ENCODE peak calls at places on chromosome 12, in ten cellular contexts. One of them, this sample, is unnamed.

GRCh38 chr12:108597559-108598471 is at the start of gene TMEM119:
- DNase-seq in left ventricle myocardium inferior: peak
- DNase-seq in nephron progenitor cell: peak
- DNase-seq in GM10248: no peak
- DNase-seq in dorsolateral prefrontal cortex: no peak
- DNase-seq in CD8-positive, alpha-beta T cell: no peak
- DNase-seq in endothelial cell: no peak
- DNase-seq in NB4: peak
- DNase-seq in RWPE1: no peak
- DNase-seq in neural crest cell: no peak
- DNase-seq in this sample: no peak

GRCh38 chr12:132429932-132430643 is 59.9 kb upstream of the FBRSL1 start:
- DNase-seq in left ventricle myocardium inferior: no peak
- DNase-seq in nephron progenitor cell: peak
- DNase-seq in GM10248: peak
- DNase-seq in dorsolateral prefrontal cortex: no peak
- DNase-seq in CD8-positive, alpha-beta T cell: peak
- DNase-seq in endothelial cell: no peak
- DNase-seq in NB4: peak
- DNase-seq in RWPE1: peak
- DNase-seq in neural crest cell: no peak
- DNase-seq in this sample: no peak

GRCh38 chr12:12883369-12884001 is 7.9 kb upstream of the GPRC5A start:
- DNase-seq in left ventricle myocardium inferior: no peak
- DNase-seq in nephron progenitor cell: no peak
- DNase-seq in GM10248: no peak
- DNase-seq in dorsolateral prefrontal cortex: no peak
- DNase-seq in CD8-positive, alpha-beta T cell: no peak
- DNase-seq in endothelial cell: no peak
- DNase-seq in NB4: no peak
- DNase-seq in RWPE1: peak
- DNase-seq in neural crest cell: no peak
- DNase-seq in this sample: no peak

GRCh38 chr12:57868211-57868610 is 21.7 kb upstream of the CTDSP2 start:
- DNase-seq in left ventricle myocardium inferior: no peak
- DNase-seq in nephron progenitor cell: no peak
- DNase-seq in GM10248: no peak
- DNase-seq in dorsolateral prefrontal cortex: no peak
- DNase-seq in CD8-positive, alpha-beta T cell: no peak
- DNase-seq in endothelial cell: no peak
- DNase-seq in NB4: no peak
- DNase-seq in RWPE1: no peak
- DNase-seq in neural crest cell: no peak
- DNase-seq in this sample: no peak

GRCh38 chr12:130073721-130074120 is 88.5 kb upstream of the FZD10 start:
- DNase-seq in left ventricle myocardium inferior: no peak
- DNase-seq in nephron progenitor cell: no peak
- DNase-seq in GM10248: no peak
- DNase-seq in dorsolateral prefrontal cortex: no peak
- DNase-seq in CD8-positive, alpha-beta T cell: no peak
- DNase-seq in endothelial cell: no peak
- DNase-seq in NB4: no peak
- DNase-seq in RWPE1: no peak
- DNase-seq in neural crest cell: no peak
- DNase-seq in this sample: no peak

GRCh38 chr12:108856428-108857157 is 790 bp downstream of the SSH1 start:
- DNase-seq in left ventricle myocardium inferior: peak
- DNase-seq in nephron progenitor cell: peak
- DNase-seq in GM10248: no peak
- DNase-seq in dorsolateral prefrontal cortex: peak
- DNase-seq in CD8-positive, alpha-beta T cell: peak
- DNase-seq in endothelial cell: peak
- DNase-seq in NB4: peak
- DNase-seq in RWPE1: no peak
- DNase-seq in neural crest cell: no peak
- DNase-seq in this sample: no peak

GRCh38 chr12:5217936-5218335 is 174.3 kb downstream of the KCNA5 start:
- DNase-seq in left ventricle myocardium inferior: no peak
- DNase-seq in nephron progenitor cell: no peak
- DNase-seq in GM10248: no peak
- DNase-seq in dorsolateral prefrontal cortex: no peak
- DNase-seq in CD8-positive, alpha-beta T cell: no peak
- DNase-seq in endothelial cell: no peak
- DNase-seq in NB4: no peak
- DNase-seq in RWPE1: no peak
- DNase-seq in neural crest cell: no peak
- DNase-seq in this sample: no peak

GRCh38 chr12:112900298-112901145 is 6.2 kb upstream of the OAS1 start:
- DNase-seq in left ventricle myocardium inferior: no peak
- DNase-seq in nephron progenitor cell: no peak
- DNase-seq in GM10248: peak
- DNase-seq in dorsolateral prefrontal cortex: no peak
- DNase-seq in CD8-positive, alpha-beta T cell: peak
- DNase-seq in endothelial cell: peak
- DNase-seq in NB4: peak
- DNase-seq in RWPE1: peak
- DNase-seq in neural crest cell: peak
- DNase-seq in this sample: no peak

GRCh38 chr12:65965358-65965757 is 141.1 kb downstream of the HMGA2 start:
- DNase-seq in left ventricle myocardium inferior: no peak
- DNase-seq in nephron progenitor cell: no peak
- DNase-seq in GM10248: no peak
- DNase-seq in dorsolateral prefrontal cortex: no peak
- DNase-seq in CD8-positive, alpha-beta T cell: no peak
- DNase-seq in endothelial cell: no peak
- DNase-seq in NB4: no peak
- DNase-seq in RWPE1: no peak
- DNase-seq in neural crest cell: no peak
- DNase-seq in this sample: no peak

GRCh38 chr12:65961731-65962130 is 137.4 kb downstream of the HMGA2 start:
- DNase-seq in left ventricle myocardium inferior: no peak
- DNase-seq in nephron progenitor cell: no peak
- DNase-seq in GM10248: no peak
- DNase-seq in dorsolateral prefrontal cortex: no peak
- DNase-seq in CD8-positive, alpha-beta T cell: no peak
- DNase-seq in endothelial cell: no peak
- DNase-seq in NB4: no peak
- DNase-seq in RWPE1: no peak
- DNase-seq in neural crest cell: no peak
- DNase-seq in this sample: no peak

GRCh38 chr12:65960820-65961691 is 136.8 kb downstream of the HMGA2 start:
- DNase-seq in left ventricle myocardium inferior: no peak
- DNase-seq in nephron progenitor cell: peak
- DNase-seq in GM10248: no peak
- DNase-seq in dorsolateral prefrontal cortex: no peak
- DNase-seq in CD8-positive, alpha-beta T cell: no peak
- DNase-seq in endothelial cell: no peak
- DNase-seq in NB4: no peak
- DNase-seq in RWPE1: no peak
- DNase-seq in neural crest cell: peak
- DNase-seq in this sample: no peak

GRCh38 chr12:65959452-65959851 is 135.2 kb downstream of the HMGA2 start:
- DNase-seq in left ventricle myocardium inferior: no peak
- DNase-seq in nephron progenitor cell: no peak
- DNase-seq in GM10248: no peak
- DNase-seq in dorsolateral prefrontal cortex: no peak
- DNase-seq in CD8-positive, alpha-beta T cell: no peak
- DNase-seq in endothelial cell: no peak
- DNase-seq in NB4: no peak
- DNase-seq in RWPE1: no peak
- DNase-seq in neural crest cell: no peak
- DNase-seq in this sample: no peak

DNA sequence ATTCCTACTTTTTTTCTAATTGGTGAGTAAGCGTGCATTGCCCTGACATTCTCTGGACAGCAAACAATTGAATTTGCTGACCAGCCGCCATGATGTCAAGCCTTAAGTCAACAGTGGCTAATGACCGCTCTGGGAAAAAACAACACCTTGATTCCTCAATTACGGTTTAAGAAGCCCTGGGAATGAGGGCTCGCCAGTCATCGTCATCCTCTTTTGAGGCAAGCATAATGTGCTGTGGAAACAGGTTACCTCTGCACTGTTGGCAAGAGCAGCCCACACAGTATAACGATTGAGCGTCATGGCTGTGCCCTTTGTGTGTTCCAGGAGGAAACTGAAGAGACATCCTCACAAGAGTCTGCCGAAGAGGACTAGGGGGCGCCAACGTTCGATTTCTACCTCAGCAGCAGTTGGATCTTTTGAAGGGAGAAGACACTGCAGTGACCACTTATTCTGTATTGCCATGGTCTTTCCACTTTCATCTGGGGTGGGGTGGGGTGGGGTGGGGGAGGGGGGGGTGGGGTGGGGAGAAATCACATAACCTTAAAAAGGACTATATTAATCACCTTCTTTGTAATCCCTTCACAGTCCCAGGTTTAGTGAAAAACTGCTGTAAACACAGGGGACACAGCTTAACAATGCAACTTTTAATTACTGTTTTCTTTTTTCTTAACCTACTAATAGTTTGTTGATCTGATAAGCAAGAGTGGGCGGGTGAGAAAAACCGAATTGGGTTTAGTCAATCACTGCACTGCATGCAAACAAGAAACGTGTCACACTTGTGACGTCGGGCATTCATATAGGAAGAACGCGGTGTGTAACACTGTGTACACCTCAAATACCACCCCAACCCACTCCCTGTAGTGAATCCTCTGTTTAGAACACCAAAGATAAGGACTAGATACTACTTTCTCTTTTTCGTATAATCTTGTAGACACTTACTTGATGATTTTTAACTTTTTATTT is 138.9 kb downstream of the HMGA2 start:
- DNase-seq in left ventricle myocardium inferior: no peak
- DNase-seq in nephron progenitor cell: peak
- DNase-seq in GM10248: no peak
- DNase-seq in dorsolateral prefrontal cortex: no peak
- DNase-seq in CD8-positive, alpha-beta T cell: no peak
- DNase-seq in endothelial cell: peak
- DNase-seq in NB4: peak
- DNase-seq in RWPE1: no peak
- DNase-seq in neural crest cell: peak
- DNase-seq in this sample: no peak
- TF ChIP-seq CTCF in left ventricle myocardium inferior: peak
- TF ChIP-seq CTCF in nephron progenitor cell: no peak
- TF ChIP-seq CTCF in GM10248: no peak
- TF ChIP-seq CTCF in dorsolateral prefrontal cortex: no peak
- TF ChIP-seq CTCF in CD8-positive, alpha-beta T cell: no peak
- TF ChIP-seq CTCF in endothelial cell: no peak
- TF ChIP-seq CTCF in NB4: peak
- TF ChIP-seq CTCF in RWPE1: no peak
- TF ChIP-seq CTCF in neural crest cell: peak
- TF ChIP-seq CTCF in this sample: peak

GRCh38 chr12:9048930-9049329 is 59.6 kb downstream of the KLRG1 start:
- DNase-seq in left ventricle myocardium inferior: no peak
- DNase-seq in nephron progenitor cell: no peak
- DNase-seq in GM10248: no peak
- DNase-seq in dorsolateral prefrontal cortex: no peak
- DNase-seq in CD8-positive, alpha-beta T cell: no peak
- DNase-seq in endothelial cell: no peak
- DNase-seq in NB4: no peak
- DNase-seq in RWPE1: no peak
- DNase-seq in neural crest cell: no peak
- DNase-seq in this sample: no peak

GRCh38 chr12:9050521-9051155 is 61.3 kb downstream of the KLRG1 start:
- DNase-seq in left ventricle myocardium inferior: no peak
- DNase-seq in nephron progenitor cell: no peak
- DNase-seq in GM10248: no peak
- DNase-seq in dorsolateral prefrontal cortex: no peak
- DNase-seq in CD8-positive, alpha-beta T cell: no peak
- DNase-seq in endothelial cell: no peak
- DNase-seq in NB4: no peak
- DNase-seq in RWPE1: no peak
- DNase-seq in neural crest cell: no peak
- DNase-seq in this sample: no peak

GRCh38 chr12:9049520-9050133 is 60.3 kb downstream of the KLRG1 start:
- DNase-seq in left ventricle myocardium inferior: no peak
- DNase-seq in nephron progenitor cell: peak
- DNase-seq in GM10248: peak
- DNase-seq in dorsolateral prefrontal cortex: no peak
- DNase-seq in CD8-positive, alpha-beta T cell: no peak
- DNase-seq in endothelial cell: peak
- DNase-seq in NB4: peak
- DNase-seq in RWPE1: peak
- DNase-seq in neural crest cell: no peak
- DNase-seq in this sample: no peak

GRCh38 chr12:9051156-9051545 is 61.8 kb downstream of the KLRG1 start:
- DNase-seq in left ventricle myocardium inferior: no peak
- DNase-seq in nephron progenitor cell: no peak
- DNase-seq in GM10248: no peak
- DNase-seq in dorsolateral prefrontal cortex: no peak
- DNase-seq in CD8-positive, alpha-beta T cell: no peak
- DNase-seq in endothelial cell: no peak
- DNase-seq in NB4: peak
- DNase-seq in RWPE1: no peak
- DNase-seq in neural crest cell: no peak
- DNase-seq in this sample: no peak

GRCh38 chr12:9052610-9053009 is 63.1 kb downstream of the A2M start:
- DNase-seq in left ventricle myocardium inferior: no peak
- DNase-seq in nephron progenitor cell: no peak
- DNase-seq in GM10248: no peak
- DNase-seq in dorsolateral prefrontal cortex: no peak
- DNase-seq in CD8-positive, alpha-beta T cell: no peak
- DNase-seq in endothelial cell: no peak
- DNase-seq in NB4: no peak
- DNase-seq in RWPE1: no peak
- DNase-seq in neural crest cell: no peak
- DNase-seq in this sample: no peak
- TF ChIP-seq CTCF in left ventricle myocardium inferior: no peak
- TF ChIP-seq CTCF in nephron progenitor cell: no peak
- TF ChIP-seq CTCF in GM10248: no peak
- TF ChIP-seq CTCF in dorsolateral prefrontal cortex: no peak
- TF ChIP-seq CTCF in CD8-positive, alpha-beta T cell: no peak
- TF ChIP-seq CTCF in endothelial cell: no peak
- TF ChIP-seq CTCF in NB4: no peak
- TF ChIP-seq CTCF in RWPE1: no peak
- TF ChIP-seq CTCF in neural crest cell: no peak
- TF ChIP-seq CTCF in this sample: no peak

GRCh38 chr12:81610955-81611889 is 147.9 kb downstream of the PPFIA2 start:
- DNase-seq in left ventricle myocardium inferior: no peak
- DNase-seq in nephron progenitor cell: no peak
- DNase-seq in GM10248: no peak
- DNase-seq in dorsolateral prefrontal cortex: peak
- DNase-seq in CD8-positive, alpha-beta T cell: no peak
- DNase-seq in endothelial cell: peak
- DNase-seq in NB4: peak
- DNase-seq in RWPE1: no peak
- DNase-seq in neural crest cell: no peak
- DNase-seq in this sample: no peak
- TF ChIP-seq CTCF in left ventricle myocardium inferior: peak
- TF ChIP-seq CTCF in nephron progenitor cell: peak
- TF ChIP-seq CTCF in GM10248: peak
- TF ChIP-seq CTCF in dorsolateral prefrontal cortex: no peak
- TF ChIP-seq CTCF in CD8-positive, alpha-beta T cell: no peak
- TF ChIP-seq CTCF in endothelial cell: peak
- TF ChIP-seq CTCF in NB4: peak
- TF ChIP-seq CTCF in RWPE1: peak
- TF ChIP-seq CTCF in neural crest cell: peak
- TF ChIP-seq CTCF in this sample: peak

DNA sequence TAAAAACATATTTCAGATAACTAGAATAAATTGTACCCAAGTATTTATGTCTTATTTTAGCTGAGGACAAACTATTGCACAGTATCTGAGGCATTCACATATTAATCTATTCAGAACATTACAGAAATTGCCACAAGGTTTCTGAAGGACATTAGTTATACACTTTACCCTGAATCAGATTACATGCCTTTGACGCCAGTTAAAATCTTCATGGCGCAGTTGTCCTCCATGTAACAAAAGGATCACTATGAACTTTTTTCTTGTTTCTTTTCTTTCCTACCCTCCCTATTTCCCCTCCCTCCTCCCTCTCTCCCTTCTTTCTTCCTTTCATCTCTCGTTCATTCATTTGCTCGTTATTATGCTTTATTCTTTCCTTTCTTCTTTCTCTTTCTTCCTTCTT is 176.6 kb upstream of the KITLG start:
- DNase-seq in left ventricle myocardium inferior: no peak
- DNase-seq in nephron progenitor cell: no peak
- DNase-seq in GM10248: no peak
- DNase-seq in dorsolateral prefrontal cortex: no peak
- DNase-seq in CD8-positive, alpha-beta T cell: no peak
- DNase-seq in endothelial cell: no peak
- DNase-seq in NB4: no peak
- DNase-seq in RWPE1: no peak
- DNase-seq in neural crest cell: no peak
- DNase-seq in this sample: no peak
- TF ChIP-seq CTCF in left ventricle myocardium inferior: no peak
- TF ChIP-seq CTCF in nephron progenitor cell: no peak
- TF ChIP-seq CTCF in GM10248: no peak
- TF ChIP-seq CTCF in dorsolateral prefrontal cortex: no peak
- TF ChIP-seq CTCF in CD8-positive, alpha-beta T cell: no peak
- TF ChIP-seq CTCF in endothelial cell: no peak
- TF ChIP-seq CTCF in NB4: no peak
- TF ChIP-seq CTCF in RWPE1: no peak
- TF ChIP-seq CTCF in neural crest cell: no peak
- TF ChIP-seq CTCF in this sample: no peak